ENCODE peak calls at places on chromosomes 7 and 10, in nine cellular contexts. Q, N, A, X, R, D, S, F and C are unnamed samples. For H3K4me1, the result is how much of the 10 kb centered on the place peaks cover.

GRCh38 chr7:55775051-55775420 is 87.5 kb downstream of the SEPTIN14 start:
- DNase-seq in Q (no peak), X (no peak), D (no peak), N (peak), R (no peak), F (no peak), S (peak), A (no peak), C (no peak)

GRCh38 chr7:134899729-134900128 is 86.6 kb upstream of the AGBL3 start:
- DNase-seq in D (peak), A (no peak), N (no peak), F (no peak), S (no peak), Q (peak), X (no peak), R (peak), C (no peak)

GRCh38 chr10:110967009-110967630 is 47.7 kb downstream of the SHOC2 start:
- DNase-seq in Q (no peak), X (no peak), R (no peak), A (no peak), N (no peak), F (no peak), S (no peak), D (no peak), C (no peak)

GRCh38 chr10:84715911-84716310 is 387.5 kb downstream of the CCSER2 start:
- DNase-seq in N (peak), S (peak), A (no peak), X (no peak), Q (peak), D (no peak), R (peak), F (no peak), C (no peak)

GRCh38 chr10:85976267-85976793 is 390.3 kb downstream of the GRID1 start:
- DNase-seq in S (peak), N (peak), D (no peak), A (no peak), F (no peak), R (no peak), Q (no peak), X (no peak), C (no peak)

GRCh38 chr7:26499316-26499897 is 207.7 kb downstream of the SNX10 start:
- DNase-seq in Q (no peak), N (no peak), D (no peak), X (no peak), A (no peak), S (no peak), F (no peak), R (no peak), C (no peak)

GRCh38 chr7:24981544-24981951 is 1.6 kb upstream of the OSBPL3 start:
- DNase-seq in X (peak), N (peak), D (peak), R (peak), S (peak), F (peak), A (peak), Q (no peak), C (peak)

GRCh38 chr7:44622342-44623151 is 16.1 kb downstream of the OGDH start:
- DNase-seq in D (no peak), N (no peak), S (no peak), F (no peak), X (no peak), Q (no peak), R (no peak), A (no peak), C (no peak)

GRCh38 chr7:12235970-12236369 is 24.9 kb downstream of the TMEM106B start:
- DNase-seq in X (no peak), S (no peak), F (no peak), A (no peak), N (no peak), D (no peak), R (no peak), Q (no peak), C (no peak)

GRCh38 chr7:6533893-6534804 is 17.1 kb downstream of the GRID2IP start:
- DNase-seq in D (no peak), F (no peak), R (no peak), Q (no peak), X (no peak), S (no peak), A (no peak), N (no peak), C (no peak)

GRCh38 chr7:157654350-157654749 is 317.5 kb downstream of the DNAJB6 start:
- DNase-seq in F (no peak), D (no peak), R (no peak), Q (no peak), S (no peak), N (no peak), X (no peak), A (no peak), C (no peak)

GRCh38 chr7:121275204-121275603 is 53.6 kb upstream of the WNT16 start:
- DNase-seq in R (no peak), F (no peak), X (no peak), D (no peak), Q (no peak), N (no peak), S (no peak), A (no peak), C (no peak)

GRCh38 chr7:2621948-2622640 is 9.7 kb upstream of the TTYH3 start:
- DNase-seq in Q (no peak), S (peak), N (peak), F (no peak), R (no peak), X (no peak), D (no peak), A (no peak), C (peak)

GRCh38 chr7:87312215-87312865 is 33.1 kb upstream of the CROT start:
- DNase-seq in N (peak), A (peak), D (peak), X (peak), Q (peak), R (peak), S (peak), F (no peak), C (no peak)

GRCh38 chr10:27513451-27514191 is 9.5 kb downstream of the RAB18 start:
- DNase-seq in R (no peak), X (no peak), N (no peak), S (no peak), D (peak), Q (no peak), A (no peak), F (no peak), C (no peak)

GRCh38 chr10:118511720-118512119 is 83.7 kb downstream of the PRLHR start:
- DNase-seq in A (no peak), X (no peak), F (no peak), N (no peak), R (no peak), D (no peak), Q (no peak), S (no peak), C (no peak)

GRCh38 chr7:98662289-98662688 is 45.2 kb downstream of the NPTX2 start:
- DNase-seq in X (no peak), N (no peak), F (no peak), R (no peak), Q (no peak), A (no peak), D (no peak), S (no peak), C (no peak)

GRCh38 chr10:117503170-117503885 is 39.2 kb upstream of the EMX2 start:
- DNase-seq in S (no peak), X (no peak), F (no peak), N (peak), D (no peak), R (no peak), Q (no peak), A (no peak), C (no peak)

GRCh38 chr10:102413053-102413705 is 5.4 kb downstream of the PSD start:
- DNase-seq in A (no peak), R (peak), Q (no peak), N (peak), X (no peak), F (no peak), S (peak), D (no peak), C (no peak)

GRCh38 chr10:50919010-50919409 is 33.6 kb upstream of the A1CF start:
- DNase-seq in X (no peak), R (no peak), N (no peak), F (no peak), S (no peak), D (no peak), A (no peak), Q (no peak), C (no peak)

GRCh38 chr7:18345641-18346234 is 149.8 kb upstream of the HDAC9 start:
- DNase-seq in A (no peak), N (peak), F (no peak), Q (peak), X (no peak), D (peak), S (peak), R (peak), C (no peak)

GRCh38 chr10:76415559-76415958 is 984.1 kb downstream of the LRMDA start:
- DNase-seq in Q (no peak), A (no peak), X (no peak), F (no peak), R (no peak), S (no peak), N (no peak), D (no peak), C (no peak)

GRCh38 chr10:11154333-11154732 is 136.7 kb downstream of the CELF2 start:
- DNase-seq in F (no peak), D (no peak), A (peak), S (no peak), Q (no peak), R (no peak), X (no peak), N (no peak), C (no peak)

GRCh38 chr7:69787736-69788431 is 189.6 kb downstream of the AUTS2 start:
- DNase-seq in S (no peak), X (no peak), D (no peak), N (no peak), F (no peak), A (no peak), Q (no peak), R (no peak), C (no peak)

GRCh38 chr7:69791739-69792138 is 193.5 kb downstream of the AUTS2 start:
- DNase-seq in D (no peak), F (no peak), N (peak), R (no peak), A (no peak), S (no peak), X (no peak), Q (no peak), C (no peak)

GRCh38 chr7:69782917-69783684 is 184.8 kb downstream of the AUTS2 start:
- DNase-seq in R (no peak), X (peak), Q (no peak), A (no peak), N (no peak), D (peak), F (peak), S (no peak), C (no peak)

GRCh38 chr7:69790915-69791473 is 192.7 kb downstream of the AUTS2 start:
- DNase-seq in Q (no peak), X (no peak), A (no peak), N (no peak), D (no peak), S (no peak), F (no peak), R (no peak), C (no peak)

DNA sequence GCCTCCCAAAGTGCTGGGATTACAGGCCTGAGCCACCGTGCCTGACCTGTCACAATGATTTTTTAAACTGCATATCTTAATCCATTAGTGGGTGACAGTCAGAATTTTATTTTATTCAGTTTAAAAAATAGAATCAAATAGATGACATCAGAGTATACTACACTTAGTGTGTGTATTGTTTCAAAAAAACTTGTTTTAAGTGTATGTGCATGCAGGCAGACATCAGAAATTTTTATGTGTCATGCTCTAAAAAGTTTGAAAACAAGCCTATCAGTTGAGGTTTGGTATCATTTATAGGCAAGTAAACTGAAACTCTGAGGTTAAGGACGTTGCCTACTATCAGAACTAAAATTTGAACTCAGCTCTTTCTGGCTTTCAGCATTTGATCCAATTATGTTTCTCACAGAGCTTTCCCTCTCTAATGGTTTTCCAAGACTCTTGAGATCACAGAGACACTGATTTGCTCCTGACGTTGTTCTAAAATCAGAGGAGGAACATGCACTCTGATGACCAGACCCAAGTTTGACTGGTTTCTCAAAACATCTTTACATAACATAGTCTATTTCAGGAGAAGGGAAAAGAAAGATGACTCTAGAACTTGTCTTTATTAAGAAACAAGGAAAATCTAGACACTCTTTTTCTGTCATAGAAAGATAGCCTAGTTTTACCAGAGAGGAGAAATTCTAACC is 188.6 kb downstream of the AUTS2 start:
- DNase-seq in Q (no peak), F (no peak), S (no peak), A (no peak), N (no peak), R (no peak), X (no peak), D (peak), C (no peak)
- H3K4me3 ChIP-seq in Q (no peak), F (no peak), S (no peak), A (no peak), N (no peak), R (no peak), X (no peak), D (no peak), C (no peak)

DNA sequence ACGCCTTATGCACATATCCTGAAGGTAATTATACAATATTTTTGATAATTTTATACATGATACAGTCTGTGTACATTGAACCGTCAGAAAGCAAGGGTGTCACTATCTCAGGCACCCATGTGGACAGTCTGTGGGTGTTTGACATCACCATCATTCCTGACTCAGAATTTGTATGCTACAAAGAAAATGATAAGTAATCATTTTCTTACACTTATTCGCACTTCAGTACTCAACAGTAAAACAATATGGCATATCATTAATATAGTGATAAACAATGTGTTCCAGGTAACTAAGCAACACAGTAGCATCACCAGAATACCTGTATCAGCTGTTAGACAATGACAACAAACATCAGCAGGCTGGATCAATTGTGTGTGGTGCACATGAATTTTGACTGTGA is 17.9 kb downstream of the HECW1 start:
- DNase-seq in S (no peak), R (no peak), F (no peak), N (no peak), A (no peak), D (no peak), X (no peak), Q (no peak), C (no peak)
- H3K4me1 ChIP-seq in S (under half), R (under half), F (under half), N (under half), A (under half), D (under half), X (under half), Q (under half), C (under half)

GRCh38 chr7:1382553-1383397 is 76.5 kb downstream of the MICALL2 start:
- DNase-seq in X (no peak), F (no peak), A (no peak), R (no peak), Q (no peak), S (no peak), D (no peak), N (no peak), C (no peak)
- TF ChIP-seq CTCF in X (no peak), F (no peak), A (no peak), R (no peak), Q (no peak), S (no peak), D (no peak), N (no peak), C (no peak)

DNA sequence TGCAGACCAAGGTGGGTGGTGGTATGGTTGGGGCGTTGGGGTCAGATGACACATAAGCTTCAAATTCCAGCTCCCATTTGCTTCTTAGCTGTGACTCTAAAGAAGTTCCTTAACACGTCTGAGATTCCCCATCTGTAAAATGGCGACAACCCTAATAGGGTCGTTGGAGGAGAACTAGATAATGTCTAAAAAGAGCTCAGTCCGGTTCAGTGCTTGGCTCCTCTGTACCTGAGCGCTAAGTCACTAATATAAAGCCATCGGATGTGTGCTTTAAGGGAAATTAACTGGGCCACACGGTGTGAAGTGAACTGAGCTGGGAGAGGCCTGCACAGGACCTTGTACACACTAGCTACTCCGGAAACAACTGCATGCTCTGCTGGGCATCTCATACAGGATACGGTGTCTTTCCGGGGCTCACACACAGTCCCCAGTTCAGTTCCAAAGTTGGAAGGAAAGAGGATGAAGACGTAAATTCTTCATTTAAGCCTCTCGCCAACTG is 476 bp upstream of the ZFYVE27 start:
- DNase-seq in A (no peak), N (no peak), R (no peak), Q (no peak), S (no peak), F (no peak), X (no peak), D (no peak), C (no peak)
- H3K4me3 ChIP-seq in A (peak), N (no peak), R (no peak), Q (peak), S (no peak), F (peak), X (peak), D (peak), C (peak)

DNA sequence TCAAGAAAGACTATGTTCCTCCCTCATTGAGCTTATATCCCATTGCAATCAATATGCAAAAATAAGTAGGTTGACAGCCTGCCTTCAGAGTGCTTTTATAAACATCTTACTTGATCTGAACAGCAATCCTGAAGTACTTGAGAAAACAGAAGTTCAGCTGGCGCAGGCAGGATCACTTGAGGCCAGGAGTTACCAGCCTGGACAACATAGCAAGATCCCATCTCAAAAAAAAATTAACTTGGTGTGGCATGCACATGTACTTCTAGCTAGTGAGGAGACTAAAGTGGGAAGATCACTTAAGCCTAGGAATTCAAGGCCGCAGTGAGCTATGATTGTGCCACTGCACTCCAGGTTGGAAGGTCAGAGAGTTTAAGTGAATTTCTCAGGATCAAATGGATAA is 30.1 kb downstream of the LUC7L2 start:
- DNase-seq in S (no peak), D (no peak), Q (no peak), F (no peak), N (no peak), A (no peak), X (no peak), R (no peak), C (no peak)
- H3K4me1 ChIP-seq in S (under half), D (under half), Q (under half), F (under half), N (under half), A (under half), X (under half), R (under half), C (under half)

GRCh38 chr10:131569851-131570715 is 258.6 kb upstream of the TCERG1L start:
- DNase-seq in A (no peak), N (peak), Q (no peak), D (no peak), S (peak), X (no peak), R (no peak), F (no peak), C (no peak)
- TF ChIP-seq CTCF in A (no peak), N (peak), Q (no peak), D (no peak), S (peak), X (no peak), R (no peak), F (no peak), C (no peak)